ENCODE peak calls at places on chromosomes 5 and 9, in five cellular contexts. A is psoas muscle, R is heart right ventricle, C is A549, U is suprapubic skin. T is an unnamed sample.

GRCh38 chr5:74240783-74241750 is 399.5 kb downstream of the ENC1 start:
- DNase-seq in A (no peak), R (no peak), C (no peak), U (no peak), T (peak; percentile 44)

GRCh38 chr5:83711982-83712601 is 8.6 kb downstream of the HAPLN1 start:
- DNase-seq in A (no peak), R (no peak), C (peak; percentile 59), U (no peak), T (peak; percentile 20)

GRCh38 chr5:142906863-142907671 is 136.9 kb downstream of the ARHGAP26 start:
- DNase-seq in A (peak; percentile 64), R (peak; percentile 18), C (no peak), U (no peak), T (no peak)

GRCh38 chr9:89649045-89649691 is 44.4 kb downstream of the GADD45G start:
- DNase-seq in A (peak; percentile 23), R (no peak), C (no peak), U (no peak), T (no peak)

GRCh38 chr5:115418788-115419187 is 122.3 kb upstream of the CCDC112 start:
- DNase-seq in A (no peak), R (no peak), C (no peak), U (no peak), T (no peak)

GRCh38 chr9:109114670-109115069 is 5.1 kb downstream of the TMEM245 start:
- DNase-seq in A (no peak), R (no peak), C (no peak), U (no peak), T (no peak)

GRCh38 chr5:142508027-142508426 is 177.9 kb downstream of the FGF1 start:
- DNase-seq in A (no peak), R (no peak), C (no peak), U (no peak), T (peak; percentile 7)

GRCh38 chr5:138468966-138469539 is 3.8 kb downstream of the EGR1 start:
- DNase-seq in A (no peak), R (no peak), C (no peak), U (no peak), T (no peak)

GRCh38 chr5:37658440-37658839 is 181.4 kb downstream of the GDNF start:
- DNase-seq in A (no peak), R (no peak), C (no peak), U (no peak), T (no peak)

GRCh38 chr5:14467886-14468285 is 113.7 kb upstream of the OTULINL start:
- DNase-seq in A (no peak), R (no peak), C (no peak), U (no peak), T (no peak)

GRCh38 chr9:109497193-109498165 is 628 bp downstream of the PTPN3 start:
- DNase-seq in A (no peak), R (no peak), C (peak; percentile 49), U (no peak), T (peak; percentile 45)

GRCh38 chr9:133443982-133444381 is 15.8 kb upstream of the CACFD1 start:
- DNase-seq in A (no peak), R (no peak), C (no peak), U (no peak), T (no peak)

GRCh38 chr5:140020601-140021177 is 22.4 kb downstream of the NRG2 start:
- DNase-seq in A (no peak), R (no peak), C (no peak), U (no peak), T (no peak)

GRCh38 chr5:5139358-5140050 is 626 bp upstream of the ADAMTS16 start:
- DNase-seq in A (no peak), R (peak; percentile 11), C (no peak), U (no peak), T (no peak)

GRCh38 chr5:40397976-40398375 is 281.7 kb upstream of the PTGER4 start:
- DNase-seq in A (no peak), R (no peak), C (no peak), U (no peak), T (no peak)

GRCh38 chr5:111680737-111681413 is 76.1 kb downstream of the NREP start:
- DNase-seq in A (peak; percentile 66), R (peak; percentile 14), C (peak; percentile 92), U (no peak), T (peak; percentile 76)

GRCh38 chr5:98568336-98568735 is 205.1 kb upstream of the RGMB start:
- DNase-seq in A (no peak), R (no peak), C (no peak), U (no peak), T (no peak)

GRCh38 chr9:121463026-121463827 is 36.4 kb downstream of the GGTA1 start:
- DNase-seq in A (peak; percentile 63), R (peak; percentile 72), C (peak; percentile 30), U (no peak), T (no peak)

GRCh38 chr9:113215142-113215541 is 5.9 kb downstream of the FKBP15 start:
- DNase-seq in A (no peak), R (no peak), C (peak; percentile 48), U (no peak), T (no peak)

GRCh38 chr5:92002875-92003274 is 619.8 kb upstream of the ARRDC3 start:
- DNase-seq in A (no peak), R (no peak), C (no peak), U (no peak), T (no peak)

GRCh38 chr5:131581710-131582109 is 53.3 kb downstream of the RAPGEF6 start:
- DNase-seq in A (no peak), R (no peak), C (no peak), U (no peak), T (no peak)

GRCh38 chr5:135010502-135011354 is 23.3 kb downstream of the PITX1 start:
- DNase-seq in A (no peak), R (no peak), C (no peak), U (no peak), T (no peak)

GRCh38 chr5:3896098-3896497 is 300.5 kb downstream of the IRX1 start:
- DNase-seq in A (no peak), R (no peak), C (no peak), U (no peak), T (no peak)

GRCh38 chr5:35120745-35121144 is 73.0 kb upstream of the AGXT2 start:
- DNase-seq in A (no peak), R (no peak), C (no peak), U (no peak), T (no peak)
- H3K4me1 ChIP-seq in A (no peaks in the 10 kb centered on the region), R (no peaks in the 10 kb centered on the region), C (no peaks in the 10 kb centered on the region), U (no peaks in the 10 kb centered on the region), T (no peaks in the 10 kb centered on the region)

GRCh38 chr5:162209005-162209605 is 141.5 kb downstream of the GABRG2 start:
- DNase-seq in A (no peak), R (no peak), C (peak; percentile 37), U (no peak), T (peak; percentile 5)
- TF ChIP-seq CTCF in A (peak; percentile 18), R (peak; percentile 54), C (no peak), U (no peak), T (peak; percentile 24)

DNA sequence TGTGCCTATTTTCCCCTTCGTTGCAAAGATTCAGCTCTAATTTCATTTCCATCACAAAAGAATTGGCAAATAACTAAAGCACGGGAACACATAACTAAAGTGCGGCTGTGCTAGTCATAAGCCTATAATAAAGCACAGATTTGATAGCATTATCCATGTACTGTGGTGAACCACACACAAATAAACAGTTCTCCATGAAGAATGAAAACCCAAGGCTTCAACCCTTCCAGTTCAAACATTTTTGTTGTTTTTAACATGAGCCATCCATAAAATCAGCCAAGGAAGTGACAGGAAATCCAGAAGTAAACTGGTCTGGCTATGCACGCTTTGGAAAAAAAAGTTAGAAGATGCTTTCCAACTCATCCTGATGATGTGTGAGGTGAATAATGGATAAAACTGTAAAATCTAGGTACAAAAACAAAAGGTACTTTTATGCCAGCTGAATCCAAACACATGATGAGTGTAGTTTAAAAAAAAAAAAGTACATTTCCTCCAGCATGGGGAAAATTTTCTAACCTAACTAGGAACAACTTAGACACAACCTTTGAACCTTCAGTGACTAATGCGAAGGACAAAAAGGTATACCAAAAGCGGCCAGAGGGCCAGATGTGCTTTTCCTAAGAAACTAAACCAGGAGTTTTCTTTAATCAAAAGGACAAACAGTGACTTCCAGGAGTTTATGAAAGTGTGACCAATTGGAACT is 10.2 kb downstream of the ZNF608 start:
- DNase-seq in A (no peak), R (no peak), C (no peak), U (no peak), T (no peak)
- H3K4me1 ChIP-seq in A (peaks cover 66% of the 10 kb centered on the region), R (peaks cover 64% of the 10 kb centered on the region), C (peaks cover 3% of the 10 kb centered on the region), U (peaks cover 45% of the 10 kb centered on the region), T (no peaks in the 10 kb centered on the region)

GRCh38 chr5:170809551-170809950 is 26.0 kb downstream of the GABRP start:
- DNase-seq in A (no peak), R (no peak), C (peak; percentile 66), U (no peak), T (no peak)
- TF ChIP-seq CTCF in A (no peak), R (peak; percentile 40), C (peak; percentile 60), U (no peak), T (peak; percentile 24)

GRCh38 chr5:68217476-68217984 is 2.0 kb downstream of the PIK3R1 start:
- DNase-seq in A (no peak), R (no peak), C (no peak), U (no peak), T (no peak)
- H3K4me1 ChIP-seq in A (peaks cover 32% of the 10 kb centered on the region), R (peaks cover 55% of the 10 kb centered on the region), C (peaks cover 16% of the 10 kb centered on the region), U (peaks cover 40% of the 10 kb centered on the region), T (no peaks in the 10 kb centered on the region)

GRCh38 chr9:131738293-131738692 is 1.6 kb downstream of the RAPGEF1 start:
- DNase-seq in A (no peak), R (no peak), C (no peak), U (no peak), T (no peak)

GRCh38 chr9:131739988-131740648 is at the start of gene RAPGEF1:
- DNase-seq in A (peak; percentile 90), R (peak; percentile 83), C (peak; percentile 40), U (no peak), T (no peak)

GRCh38 chr9:131738838-131739191 is 1.1 kb downstream of the RAPGEF1 start:
- DNase-seq in A (no peak), R (no peak), C (no peak), U (no peak), T (no peak)

GRCh38 chr9:131740898-131741297 is 1.0 kb upstream of the RAPGEF1 start:
- DNase-seq in A (peak; percentile 90), R (peak; percentile 31), C (no peak), U (no peak), T (no peak)

DNA sequence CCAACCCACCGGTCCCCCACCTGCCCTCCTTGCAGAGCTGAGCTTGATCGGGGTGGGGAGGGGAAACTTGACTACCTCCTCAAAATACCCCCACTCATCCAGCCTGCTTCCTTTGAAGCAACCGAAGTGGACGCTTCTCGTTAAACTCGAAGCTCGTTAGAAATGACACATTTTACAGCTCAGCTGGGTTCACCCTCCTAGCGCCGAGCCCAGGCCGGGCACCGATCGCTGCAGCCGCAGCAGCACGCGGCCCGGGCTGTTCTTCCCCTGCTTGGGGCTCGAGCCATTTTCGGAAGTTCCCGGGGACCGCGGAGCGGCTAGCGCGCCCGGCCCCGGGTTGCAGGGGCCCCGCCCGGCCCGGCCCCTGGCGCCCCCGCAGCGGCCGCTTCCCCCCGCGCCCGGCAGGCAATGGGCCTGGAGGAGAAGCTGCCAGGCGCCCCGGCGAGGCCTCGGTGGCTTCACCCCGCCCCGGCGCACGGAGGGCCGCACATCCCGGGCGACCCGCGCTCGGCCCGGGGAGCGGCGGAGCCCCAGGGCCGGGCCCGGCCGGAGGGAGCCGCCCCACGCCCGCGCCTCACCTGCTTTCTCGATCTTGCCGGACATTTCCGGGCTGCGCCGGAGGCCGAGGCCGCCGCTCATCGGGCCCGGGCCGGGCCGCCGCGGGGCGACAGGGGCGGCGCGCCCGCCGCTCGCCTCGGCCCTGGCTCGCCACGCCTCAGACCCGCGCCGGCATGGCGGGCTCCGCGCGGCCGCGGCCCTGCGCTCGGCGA is 499 bp downstream of the RAPGEF1 start:
- DNase-seq in A (peak; percentile 71), R (peak; percentile 57), C (no peak), U (no peak), T (no peak)
- TF ChIP-seq CTCF in A (no peak), R (no peak), C (no peak), U (no peak), T (no peak)

GRCh38 chr5:141135030-141135717 is at the start of gene PCDHB5:
- DNase-seq in A (no peak), R (no peak), C (peak; percentile 61), U (no peak), T (no peak)
- H3K4me1 ChIP-seq in A (no peaks in the 10 kb centered on the region), R (no peaks in the 10 kb centered on the region), C (no peaks in the 10 kb centered on the region), U (no peaks in the 10 kb centered on the region), T (no peaks in the 10 kb centered on the region)